ENCODE peak calls at places on chromosomes 11 and 22, in four cellular contexts. P is GM12878, J is K562, X is HepG2. E is an unnamed sample.

GRCh38 chr22:23240639-23241389 is 60.5 kb downstream of the BCR start:
- DNase-seq in P (no peak), J (peak), X (no peak), E (peak)

GRCh38 chr11:82631722-82632630 is 101.7 kb downstream of the FAM181B start:
- DNase-seq in P (peak), J (no peak), X (no peak), E (no peak)

GRCh38 chr11:10490398-10491232 is 35.6 kb downstream of the AMPD3 start:
- DNase-seq in P (no peak), J (peak), X (peak), E (no peak)

GRCh38 chr22:38868886-38869381 is 3.1 kb downstream of the CBX6 start:
- DNase-seq in P (no peak), J (peak), X (peak), E (peak)

GRCh38 chr11:121550247-121551132 is 97.7 kb upstream of the SORL1-AS1 start:
- DNase-seq in P (no peak), J (no peak), X (no peak), E (no peak)

GRCh38 chr11:56841210-56841810 is 92.8 kb upstream of the OR9G4 start:
- DNase-seq in P (peak), J (peak), X (peak), E (peak)

GRCh38 chr11:33376331-33377099 is 119.3 kb downstream of the HIPK3 start:
- DNase-seq in P (no peak), J (no peak), X (no peak), E (peak)

GRCh38 chr11:35246725-35247124 is 107.8 kb downstream of the CD44 start:
- DNase-seq in P (no peak), J (no peak), X (no peak), E (no peak)

GRCh38 chr11:46376258-46377050 is 5.0 kb upstream of the MDK start:
- DNase-seq in P (no peak), J (no peak), X (no peak), E (no peak)

GRCh38 chr11:6757373-6757967 is 14.3 kb downstream of the OR2AG2 start:
- DNase-seq in P (no peak), J (peak), X (peak), E (peak)

GRCh38 chr22:28884754-28885375 is 1.5 kb downstream of the ZNRF3 start:
- DNase-seq in P (no peak), J (no peak), X (no peak), E (no peak)

GRCh38 chr11:65445101-65445603 is 22.6 kb downstream of the NEAT1 start:
- DNase-seq in P (no peak), J (no peak), X (no peak), E (no peak)
- TF ChIP-seq FOXM1 in P (no peak), J (no peak), X (no peak), E (no peak)

DNA sequence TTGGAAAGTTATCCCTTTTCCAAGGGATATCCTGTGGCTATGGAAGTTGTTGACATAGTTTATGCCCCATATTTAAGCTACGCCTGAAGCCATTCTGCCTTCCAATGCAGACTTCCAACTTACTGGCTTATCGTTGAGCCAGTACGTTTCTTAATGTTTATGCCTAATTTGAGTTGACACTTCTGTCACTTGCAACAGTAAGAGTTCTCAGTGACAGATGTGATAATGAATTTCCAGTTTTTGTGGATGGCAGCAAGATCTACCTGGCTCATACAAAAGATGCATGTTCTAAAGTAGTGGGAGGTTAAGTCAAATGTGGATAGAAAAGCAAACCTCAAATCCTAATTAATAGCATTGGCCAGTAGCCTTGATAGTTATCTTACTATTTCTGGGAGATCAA is 133.2 kb upstream of the ANO3 start:
- DNase-seq in P (no peak), J (no peak), X (no peak), E (no peak)
- TF ChIP-seq FOXK2 in P (no peak), J (no peak), X (no peak), E (no peak)

GRCh38 chr11:78253797-78254196 is 65.1 kb downstream of the USP35 start:
- DNase-seq in P (no peak), J (no peak), X (no peak), E (no peak)
- TF ChIP-seq TARDBP in P (no peak), J (no peak), X (no peak), E (no peak)

GRCh38 chr11:71198141-71198822 is 54.1 kb downstream of the SHANK2 start:
- DNase-seq in P (no peak), J (no peak), X (no peak), E (no peak)
- TF ChIP-seq FOXM1 in P (no peak), J (no peak), X (no peak), E (no peak)

DNA sequence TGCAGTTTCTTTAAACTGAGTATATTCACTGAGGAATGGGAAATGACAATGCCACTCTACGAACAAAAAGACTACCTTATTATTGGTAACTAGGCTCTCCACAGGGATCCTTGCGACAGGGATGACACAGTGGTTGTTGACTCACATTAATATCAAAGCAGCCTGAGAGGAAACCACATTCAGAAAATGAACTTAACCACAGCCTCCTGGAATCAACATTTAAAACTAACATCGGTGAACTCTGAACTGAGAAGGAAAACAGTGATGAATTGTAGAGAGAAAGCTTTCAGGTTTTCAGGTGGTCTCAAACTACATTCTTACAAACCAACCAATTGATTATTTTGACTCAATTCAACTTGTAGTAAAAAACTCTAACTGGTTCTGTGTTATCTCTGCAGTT is 90.3 kb upstream of the MTMR2 start:
- DNase-seq in P (peak), J (no peak), X (peak), E (no peak)
- TF ChIP-seq FOXK2 in P (no peak), J (no peak), X (no peak), E (no peak)

GRCh38 chr22:36979511-36979910 is 39.7 kb downstream of the TST start:
- DNase-seq in P (no peak), J (no peak), X (no peak), E (no peak)
- TF ChIP-seq TARDBP in P (no peak), J (no peak), X (no peak), E (no peak)

DNA sequence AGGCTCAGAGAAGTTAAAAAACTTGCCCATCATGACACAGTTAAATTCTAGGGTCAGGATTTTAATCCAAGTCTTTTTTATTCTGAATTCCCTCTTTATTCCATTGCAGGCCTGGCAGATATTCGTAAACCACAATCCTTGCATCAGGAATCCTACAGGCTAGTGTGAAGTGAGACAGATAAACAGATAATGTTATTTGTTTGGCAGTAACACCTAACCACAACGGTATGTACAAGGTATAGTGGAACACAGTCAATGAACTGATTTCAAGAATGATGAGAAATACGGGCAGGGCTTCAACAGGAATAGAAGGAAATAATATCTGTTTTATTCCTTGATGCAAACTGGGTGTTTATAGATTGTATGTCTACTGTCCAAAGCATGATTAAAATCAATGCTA is 32.0 kb upstream of the NARS2 start:
- DNase-seq in P (no peak), J (no peak), X (no peak), E (no peak)
- TF ChIP-seq FOXM1 in P (no peak), J (no peak), X (no peak), E (no peak)

E was measured in HEK293T.